ENCODE peak calls at places on chromosomes 2 and 18, in seven cellular contexts. One of them, this sample, is unnamed.

GRCh38 chr18:2442006-2442405 is 129.3 kb downstream of the METTL4 start:
- DNase-seq in cardiac fibroblast: no peak
- DNase-seq in WTC11: no peak
- DNase-seq in activated naive CD8-positive, alpha-beta T cell treated with anti-CD3 and anti-CD28 coated beads, Interleukin-2, amount 50 U/mL, for 24 hours: no peak
- DNase-seq in fibroblast of lung: no peak
- DNase-seq in skeletal muscle cell: no peak
- DNase-seq in stimulated activated CD4-positive, alpha-beta T cell treated with anti-CD3 and anti-CD28 coated beads, Interleukin-2, amount 100 ng/mL, for 24 hours: no peak
- DNase-seq in this sample: no peak

GRCh38 chr2:118845843-118846666 is 1.4 kb downstream of the EN1 start:
- DNase-seq in cardiac fibroblast: no peak
- DNase-seq in WTC11: no peak
- DNase-seq in activated naive CD8-positive, alpha-beta T cell treated with anti-CD3 and anti-CD28 coated beads, Interleukin-2, amount 50 U/mL, for 24 hours: peak; percentile 6
- DNase-seq in fibroblast of lung: no peak
- DNase-seq in skeletal muscle cell: no peak
- DNase-seq in stimulated activated CD4-positive, alpha-beta T cell treated with anti-CD3 and anti-CD28 coated beads, Interleukin-2, amount 100 ng/mL, for 24 hours: no peak
- DNase-seq in this sample: no peak

GRCh38 chr2:239150125-239151011 is 250.5 kb downstream of the HDAC4 start:
- DNase-seq in cardiac fibroblast: no peak
- DNase-seq in WTC11: no peak
- DNase-seq in activated naive CD8-positive, alpha-beta T cell treated with anti-CD3 and anti-CD28 coated beads, Interleukin-2, amount 50 U/mL, for 24 hours: no peak
- DNase-seq in fibroblast of lung: no peak
- DNase-seq in skeletal muscle cell: no peak
- DNase-seq in stimulated activated CD4-positive, alpha-beta T cell treated with anti-CD3 and anti-CD28 coated beads, Interleukin-2, amount 100 ng/mL, for 24 hours: no peak
- DNase-seq in this sample: no peak

GRCh38 chr2:72712304-72712703 is 113.5 kb downstream of the EXOC6B start:
- DNase-seq in cardiac fibroblast: no peak
- DNase-seq in WTC11: no peak
- DNase-seq in activated naive CD8-positive, alpha-beta T cell treated with anti-CD3 and anti-CD28 coated beads, Interleukin-2, amount 50 U/mL, for 24 hours: no peak
- DNase-seq in fibroblast of lung: no peak
- DNase-seq in skeletal muscle cell: no peak
- DNase-seq in stimulated activated CD4-positive, alpha-beta T cell treated with anti-CD3 and anti-CD28 coated beads, Interleukin-2, amount 100 ng/mL, for 24 hours: no peak
- DNase-seq in this sample: no peak

GRCh38 chr2:159807183-159808037 is 9.4 kb upstream of the CD302 start:
- DNase-seq in cardiac fibroblast: peak; percentile 68
- DNase-seq in WTC11: peak; percentile 40
- DNase-seq in activated naive CD8-positive, alpha-beta T cell treated with anti-CD3 and anti-CD28 coated beads, Interleukin-2, amount 50 U/mL, for 24 hours: peak; percentile 10
- DNase-seq in fibroblast of lung: peak; percentile 61
- DNase-seq in skeletal muscle cell: no peak
- DNase-seq in stimulated activated CD4-positive, alpha-beta T cell treated with anti-CD3 and anti-CD28 coated beads, Interleukin-2, amount 100 ng/mL, for 24 hours: peak; percentile 18
- DNase-seq in this sample: peak; percentile 24

GRCh38 chr2:238720232-238720672 is 127.6 kb upstream of the TWIST2 start:
- DNase-seq in cardiac fibroblast: peak; percentile 31
- DNase-seq in WTC11: peak; percentile 86
- DNase-seq in activated naive CD8-positive, alpha-beta T cell treated with anti-CD3 and anti-CD28 coated beads, Interleukin-2, amount 50 U/mL, for 24 hours: peak; percentile 70
- DNase-seq in fibroblast of lung: peak; percentile 38
- DNase-seq in skeletal muscle cell: no peak
- DNase-seq in stimulated activated CD4-positive, alpha-beta T cell treated with anti-CD3 and anti-CD28 coated beads, Interleukin-2, amount 100 ng/mL, for 24 hours: peak; percentile 76
- DNase-seq in this sample: no peak

GRCh38 chr2:197705912-197706838 is 1.0 kb downstream of the MARS2 start:
- DNase-seq in cardiac fibroblast: peak; percentile 16
- DNase-seq in WTC11: no peak
- DNase-seq in activated naive CD8-positive, alpha-beta T cell treated with anti-CD3 and anti-CD28 coated beads, Interleukin-2, amount 50 U/mL, for 24 hours: peak; percentile 12
- DNase-seq in fibroblast of lung: peak; percentile 21
- DNase-seq in skeletal muscle cell: no peak
- DNase-seq in stimulated activated CD4-positive, alpha-beta T cell treated with anti-CD3 and anti-CD28 coated beads, Interleukin-2, amount 100 ng/mL, for 24 hours: peak; percentile 10
- DNase-seq in this sample: no peak

GRCh38 chr2:15674637-15675455 is 83.2 kb downstream of the DDX1 start:
- DNase-seq in cardiac fibroblast: no peak
- DNase-seq in WTC11: no peak
- DNase-seq in activated naive CD8-positive, alpha-beta T cell treated with anti-CD3 and anti-CD28 coated beads, Interleukin-2, amount 50 U/mL, for 24 hours: no peak
- DNase-seq in fibroblast of lung: no peak
- DNase-seq in skeletal muscle cell: no peak
- DNase-seq in stimulated activated CD4-positive, alpha-beta T cell treated with anti-CD3 and anti-CD28 coated beads, Interleukin-2, amount 100 ng/mL, for 24 hours: no peak
- DNase-seq in this sample: no peak

GRCh38 chr2:12236136-12236834 is 480.5 kb upstream of the TRIB2 start:
- DNase-seq in cardiac fibroblast: peak; percentile 67
- DNase-seq in WTC11: no peak
- DNase-seq in activated naive CD8-positive, alpha-beta T cell treated with anti-CD3 and anti-CD28 coated beads, Interleukin-2, amount 50 U/mL, for 24 hours: no peak
- DNase-seq in fibroblast of lung: peak; percentile 63
- DNase-seq in skeletal muscle cell: no peak
- DNase-seq in stimulated activated CD4-positive, alpha-beta T cell treated with anti-CD3 and anti-CD28 coated beads, Interleukin-2, amount 100 ng/mL, for 24 hours: no peak
- DNase-seq in this sample: no peak

GRCh38 chr2:186590538-186591441 is 934 bp downstream of the ITGAV start:
- DNase-seq in cardiac fibroblast: peak; percentile 69
- DNase-seq in WTC11: no peak
- DNase-seq in activated naive CD8-positive, alpha-beta T cell treated with anti-CD3 and anti-CD28 coated beads, Interleukin-2, amount 50 U/mL, for 24 hours: peak; percentile 24
- DNase-seq in fibroblast of lung: peak; percentile 57
- DNase-seq in skeletal muscle cell: no peak
- DNase-seq in stimulated activated CD4-positive, alpha-beta T cell treated with anti-CD3 and anti-CD28 coated beads, Interleukin-2, amount 100 ng/mL, for 24 hours: no peak
- DNase-seq in this sample: no peak

GRCh38 chr2:86631846-86632485 is 8.3 kb upstream of the RNF103 start:
- DNase-seq in cardiac fibroblast: no peak
- DNase-seq in WTC11: no peak
- DNase-seq in activated naive CD8-positive, alpha-beta T cell treated with anti-CD3 and anti-CD28 coated beads, Interleukin-2, amount 50 U/mL, for 24 hours: no peak
- DNase-seq in fibroblast of lung: no peak
- DNase-seq in skeletal muscle cell: no peak
- DNase-seq in stimulated activated CD4-positive, alpha-beta T cell treated with anti-CD3 and anti-CD28 coated beads, Interleukin-2, amount 100 ng/mL, for 24 hours: no peak
- DNase-seq in this sample: no peak

GRCh38 chr2:171735991-171736710 is 48.9 kb downstream of the DYNC1I2 start:
- DNase-seq in cardiac fibroblast: no peak
- DNase-seq in WTC11: no peak
- DNase-seq in activated naive CD8-positive, alpha-beta T cell treated with anti-CD3 and anti-CD28 coated beads, Interleukin-2, amount 50 U/mL, for 24 hours: no peak
- DNase-seq in fibroblast of lung: no peak
- DNase-seq in skeletal muscle cell: no peak
- DNase-seq in stimulated activated CD4-positive, alpha-beta T cell treated with anti-CD3 and anti-CD28 coated beads, Interleukin-2, amount 100 ng/mL, for 24 hours: no peak
- DNase-seq in this sample: no peak

GRCh38 chr18:7870855-7871254 is 303.7 kb downstream of the PTPRM start:
- DNase-seq in cardiac fibroblast: peak; percentile 56
- DNase-seq in WTC11: no peak
- DNase-seq in activated naive CD8-positive, alpha-beta T cell treated with anti-CD3 and anti-CD28 coated beads, Interleukin-2, amount 50 U/mL, for 24 hours: no peak
- DNase-seq in fibroblast of lung: peak; percentile 67
- DNase-seq in skeletal muscle cell: peak; percentile 78
- DNase-seq in stimulated activated CD4-positive, alpha-beta T cell treated with anti-CD3 and anti-CD28 coated beads, Interleukin-2, amount 100 ng/mL, for 24 hours: no peak
- DNase-seq in this sample: peak; percentile 10

GRCh38 chr2:70706026-70706795 is 61.8 kb downstream of the ADD2 start:
- DNase-seq in cardiac fibroblast: no peak
- DNase-seq in WTC11: no peak
- DNase-seq in activated naive CD8-positive, alpha-beta T cell treated with anti-CD3 and anti-CD28 coated beads, Interleukin-2, amount 50 U/mL, for 24 hours: no peak
- DNase-seq in fibroblast of lung: no peak
- DNase-seq in skeletal muscle cell: no peak
- DNase-seq in stimulated activated CD4-positive, alpha-beta T cell treated with anti-CD3 and anti-CD28 coated beads, Interleukin-2, amount 100 ng/mL, for 24 hours: no peak
- DNase-seq in this sample: no peak

GRCh38 chr18:33660696-33661310 is 82.8 kb downstream of the ASXL3 start:
- DNase-seq in cardiac fibroblast: no peak
- DNase-seq in WTC11: no peak
- DNase-seq in activated naive CD8-positive, alpha-beta T cell treated with anti-CD3 and anti-CD28 coated beads, Interleukin-2, amount 50 U/mL, for 24 hours: no peak
- DNase-seq in fibroblast of lung: peak; percentile 40
- DNase-seq in skeletal muscle cell: no peak
- DNase-seq in stimulated activated CD4-positive, alpha-beta T cell treated with anti-CD3 and anti-CD28 coated beads, Interleukin-2, amount 100 ng/mL, for 24 hours: no peak
- DNase-seq in this sample: no peak

GRCh38 chr2:174971868-174972781 is 33.1 kb downstream of the CHN1 start:
- DNase-seq in cardiac fibroblast: peak; percentile 65
- DNase-seq in WTC11: no peak
- DNase-seq in activated naive CD8-positive, alpha-beta T cell treated with anti-CD3 and anti-CD28 coated beads, Interleukin-2, amount 50 U/mL, for 24 hours: no peak
- DNase-seq in fibroblast of lung: peak; percentile 40
- DNase-seq in skeletal muscle cell: no peak
- DNase-seq in stimulated activated CD4-positive, alpha-beta T cell treated with anti-CD3 and anti-CD28 coated beads, Interleukin-2, amount 100 ng/mL, for 24 hours: no peak
- DNase-seq in this sample: peak; percentile 69

GRCh38 chr2:201396595-201396994 is 39.5 kb upstream of the FLACC1 start:
- DNase-seq in cardiac fibroblast: no peak
- DNase-seq in WTC11: no peak
- DNase-seq in activated naive CD8-positive, alpha-beta T cell treated with anti-CD3 and anti-CD28 coated beads, Interleukin-2, amount 50 U/mL, for 24 hours: no peak
- DNase-seq in fibroblast of lung: no peak
- DNase-seq in skeletal muscle cell: no peak
- DNase-seq in stimulated activated CD4-positive, alpha-beta T cell treated with anti-CD3 and anti-CD28 coated beads, Interleukin-2, amount 100 ng/mL, for 24 hours: no peak
- DNase-seq in this sample: no peak

GRCh38 chr2:105788670-105789290 is 44.1 kb downstream of the NCK2 start:
- DNase-seq in cardiac fibroblast: no peak
- DNase-seq in WTC11: no peak
- DNase-seq in activated naive CD8-positive, alpha-beta T cell treated with anti-CD3 and anti-CD28 coated beads, Interleukin-2, amount 50 U/mL, for 24 hours: no peak
- DNase-seq in fibroblast of lung: peak; percentile 9
- DNase-seq in skeletal muscle cell: no peak
- DNase-seq in stimulated activated CD4-positive, alpha-beta T cell treated with anti-CD3 and anti-CD28 coated beads, Interleukin-2, amount 100 ng/mL, for 24 hours: no peak
- DNase-seq in this sample: no peak

GRCh38 chr2:26901326-26902183 is 53.6 kb downstream of the DPYSL5 start:
- DNase-seq in cardiac fibroblast: peak; percentile 11
- DNase-seq in WTC11: peak; percentile 69
- DNase-seq in activated naive CD8-positive, alpha-beta T cell treated with anti-CD3 and anti-CD28 coated beads, Interleukin-2, amount 50 U/mL, for 24 hours: no peak
- DNase-seq in fibroblast of lung: peak; percentile 5
- DNase-seq in skeletal muscle cell: no peak
- DNase-seq in stimulated activated CD4-positive, alpha-beta T cell treated with anti-CD3 and anti-CD28 coated beads, Interleukin-2, amount 100 ng/mL, for 24 hours: no peak
- DNase-seq in this sample: no peak

GRCh38 chr18:49527631-49528327 is 34.1 kb upstream of the LIPG start:
- DNase-seq in cardiac fibroblast: no peak
- DNase-seq in WTC11: no peak
- DNase-seq in activated naive CD8-positive, alpha-beta T cell treated with anti-CD3 and anti-CD28 coated beads, Interleukin-2, amount 50 U/mL, for 24 hours: no peak
- DNase-seq in fibroblast of lung: no peak
- DNase-seq in skeletal muscle cell: no peak
- DNase-seq in stimulated activated CD4-positive, alpha-beta T cell treated with anti-CD3 and anti-CD28 coated beads, Interleukin-2, amount 100 ng/mL, for 24 hours: no peak
- DNase-seq in this sample: no peak

GRCh38 chr2:104919127-104919526 is 65.2 kb downstream of the POU3F3 start:
- DNase-seq in cardiac fibroblast: no peak
- DNase-seq in WTC11: no peak
- DNase-seq in activated naive CD8-positive, alpha-beta T cell treated with anti-CD3 and anti-CD28 coated beads, Interleukin-2, amount 50 U/mL, for 24 hours: no peak
- DNase-seq in fibroblast of lung: no peak
- DNase-seq in skeletal muscle cell: no peak
- DNase-seq in stimulated activated CD4-positive, alpha-beta T cell treated with anti-CD3 and anti-CD28 coated beads, Interleukin-2, amount 100 ng/mL, for 24 hours: no peak
- DNase-seq in this sample: no peak

GRCh38 chr2:216765810-216766259 is 70.5 kb upstream of the IGFBP5 start:
- DNase-seq in cardiac fibroblast: no peak
- DNase-seq in WTC11: peak; percentile 78
- DNase-seq in activated naive CD8-positive, alpha-beta T cell treated with anti-CD3 and anti-CD28 coated beads, Interleukin-2, amount 50 U/mL, for 24 hours: no peak
- DNase-seq in fibroblast of lung: no peak
- DNase-seq in skeletal muscle cell: no peak
- DNase-seq in stimulated activated CD4-positive, alpha-beta T cell treated with anti-CD3 and anti-CD28 coated beads, Interleukin-2, amount 100 ng/mL, for 24 hours: no peak
- DNase-seq in this sample: no peak

This sample was measured in HFF-Myc.